ENCODE peak calls at places on chromosomes 5 and 9, in seven cellular contexts. Q, X, M, T, C, R and G are unnamed samples.

GRCh38 chr5:94908889-94909480 is 290.5 kb downstream of the SLF1 start:
- DNase-seq in Q (no peak), X (no peak), M (no peak), T (no peak), C (no peak), R (no peak), G (no peak)

GRCh38 chr9:19948021-19948420 is 159.2 kb upstream of the SLC24A2 start:
- DNase-seq in Q (no peak), X (no peak), M (no peak), T (no peak), C (no peak), R (no peak), G (no peak)

GRCh38 chr5:107985144-107985543 is 314.4 kb upstream of the EFNA5 start:
- DNase-seq in Q (no peak), X (peak), M (no peak), T (no peak), C (no peak), R (no peak), G (peak)

GRCh38 chr5:42621242-42621641 is 135.4 kb upstream of the CCDC152 start:
- DNase-seq in Q (no peak), X (no peak), M (no peak), T (no peak), C (no peak), R (no peak), G (no peak)

GRCh38 chr5:130316971-130317421 is 412.7 kb downstream of the CHSY3 start:
- DNase-seq in Q (no peak), X (no peak), M (no peak), T (no peak), C (no peak), R (no peak), G (no peak)

GRCh38 chr9:97986466-97986865 is 3.3 kb downstream of the ANP32B start:
- DNase-seq in Q (no peak), X (no peak), M (no peak), T (no peak), C (no peak), R (no peak), G (no peak)

GRCh38 chr5:111127453-111128195 is 35.5 kb downstream of the WDR36 start:
- DNase-seq in Q (no peak), X (no peak), M (no peak), T (peak), C (no peak), R (no peak), G (no peak)

GRCh38 chr5:168366124-168366523 is 74.7 kb downstream of the WWC1 start:
- DNase-seq in Q (no peak), X (no peak), M (no peak), T (no peak), C (no peak), R (no peak), G (no peak)

GRCh38 chr9:84343111-84343521 is 2.6 kb upstream of the SLC28A3 start:
- DNase-seq in Q (no peak), X (no peak), M (no peak), T (no peak), C (no peak), R (no peak), G (no peak)

GRCh38 chr9:69136185-69136584 is 37.9 kb upstream of the TJP2 start:
- DNase-seq in Q (no peak), X (no peak), M (no peak), T (no peak), C (no peak), R (no peak), G (no peak)

GRCh38 chr5:131745594-131746175 is 51.1 kb downstream of the FNIP1 start:
- DNase-seq in Q (no peak), X (no peak), M (no peak), T (no peak), C (no peak), R (no peak), G (no peak)

GRCh38 chr9:134991808-134992754 is 74.4 kb upstream of the FCN1 start:
- DNase-seq in Q (no peak), X (no peak), M (no peak), T (no peak), C (no peak), R (no peak), G (no peak)

GRCh38 chr9:125190371-125190801 is 783 bp upstream of the PPP6C start:
- DNase-seq in Q (no peak), X (no peak), M (no peak), T (no peak), C (no peak), R (no peak), G (peak)

GRCh38 chr5:96863114-96863513 is 13.2 kb upstream of the ERAP2 start:
- DNase-seq in Q (no peak), X (no peak), M (no peak), T (no peak), C (no peak), R (no peak), G (no peak)

GRCh38 chr5:33272288-33272687 is 168.5 kb upstream of the TARS1 start:
- DNase-seq in Q (no peak), X (no peak), M (no peak), T (no peak), C (no peak), R (no peak), G (no peak)

GRCh38 chr9:124214596-124215550 is 42.9 kb upstream of the NEK6 start:
- DNase-seq in Q (no peak), X (no peak), M (no peak), T (no peak), C (no peak), R (no peak), G (no peak)

GRCh38 chr9:13688223-13688989 is 408.9 kb upstream of the MPDZ start:
- DNase-seq in Q (no peak), X (no peak), M (peak), T (no peak), C (no peak), R (no peak), G (no peak)

GRCh38 chr9:133563286-133564213 is 29.0 kb downstream of the ADAMTSL2 start:
- DNase-seq in Q (peak), X (no peak), M (no peak), T (no peak), C (no peak), R (peak), G (no peak)

GRCh38 chr5:73454379-73455036 is 5.9 kb upstream of the FOXD1 start:
- DNase-seq in Q (no peak), X (peak), M (peak), T (peak), C (no peak), R (no peak), G (peak)

GRCh38 chr5:174789596-174789995 is 65.2 kb downstream of the MSX2 start:
- DNase-seq in Q (no peak), X (no peak), M (no peak), T (no peak), C (no peak), R (no peak), G (no peak)

GRCh38 chr5:167908596-167908995 is 382.8 kb upstream of the WWC1 start:
- DNase-seq in Q (no peak), X (no peak), M (no peak), T (no peak), C (no peak), R (no peak), G (no peak)

GRCh38 chr9:7212101-7212500 is 454.3 kb downstream of the KDM4C start:
- DNase-seq in Q (no peak), X (no peak), M (no peak), T (no peak), C (no peak), R (no peak), G (no peak)

GRCh38 chr9:37840560-37841194 is 40.1 kb downstream of the DCAF10 start:
- DNase-seq in Q (no peak), X (no peak), M (no peak), T (no peak), C (no peak), R (no peak), G (no peak)

GRCh38 chr5:167773902-167774301 is 517.5 kb upstream of the WWC1 start:
- DNase-seq in Q (no peak), X (no peak), M (no peak), T (no peak), C (no peak), R (no peak), G (no peak)

GRCh38 chr9:88953401-88954029 is 37.8 kb upstream of the S1PR3 start:
- DNase-seq in Q (no peak), X (no peak), M (no peak), T (no peak), C (no peak), R (no peak), G (no peak)

GRCh38 chr9:36317766-36318165 is 59.5 kb upstream of the GNE start:
- DNase-seq in Q (peak), X (no peak), M (no peak), T (no peak), C (no peak), R (peak), G (peak)

DNA sequence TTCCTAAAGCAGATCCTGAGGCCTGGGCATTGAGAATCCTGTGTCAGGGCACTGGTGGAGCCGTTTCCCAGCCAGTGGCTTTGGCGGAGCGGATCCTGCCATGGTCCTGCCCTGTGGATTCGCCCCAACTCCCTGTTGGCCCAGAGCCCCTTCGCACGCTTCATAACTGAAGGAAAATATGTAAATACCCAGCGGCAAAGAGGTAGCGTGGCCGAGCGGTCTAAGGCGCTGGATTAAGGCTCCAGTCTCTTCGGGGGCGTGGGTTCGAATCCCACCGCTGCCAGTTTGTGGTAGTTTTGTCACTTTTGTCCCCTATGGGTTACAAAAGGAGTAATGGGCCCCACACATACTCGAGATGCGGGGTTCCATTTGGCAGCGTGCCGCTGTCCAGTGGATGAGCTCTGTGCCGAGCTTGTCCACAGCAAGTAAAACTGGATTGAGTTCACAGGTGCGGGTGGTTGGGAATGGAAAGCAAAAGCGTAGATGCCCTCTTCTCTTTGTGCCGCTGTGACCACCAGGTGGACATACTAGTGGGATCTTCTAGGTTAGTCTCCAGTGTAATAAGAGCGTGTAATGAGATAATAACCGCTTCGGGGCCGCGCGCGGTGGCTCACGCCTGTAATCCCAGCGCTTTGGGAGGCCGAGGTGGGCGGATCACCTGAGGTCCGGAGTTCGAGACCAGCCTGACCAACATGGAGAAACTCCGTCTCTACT is 17.3 kb downstream of the TRIM7 start:
- DNase-seq in Q (no peak), X (peak), M (peak), T (peak), C (no peak), R (peak), G (peak)
- TF ChIP-seq CTCF in Q (no peak), X (no peak), M (no peak), T (peak), C (no peak), R (no peak), G (no peak)

DNA sequence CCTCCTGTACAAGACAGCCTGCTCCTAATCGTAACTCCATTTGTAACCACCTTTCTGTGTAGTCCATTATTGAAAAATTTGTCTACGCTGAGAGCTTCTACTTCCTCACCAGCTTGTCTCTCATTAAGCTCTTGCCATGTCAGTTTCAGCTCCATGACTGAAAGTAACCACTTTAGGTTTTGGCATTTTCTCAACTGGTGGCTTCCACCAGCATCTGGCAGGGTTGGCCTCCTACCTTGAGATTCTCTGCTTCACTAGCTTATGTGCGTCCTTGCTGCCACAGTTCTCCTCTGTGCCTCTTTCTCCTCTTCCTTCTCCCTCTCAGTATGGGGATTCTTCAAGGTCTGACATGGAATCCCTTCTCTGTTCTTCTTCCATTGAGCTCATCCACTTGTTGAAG is 31.8 kb downstream of the F2RL2 start:
- DNase-seq in Q (no peak), X (no peak), M (no peak), T (no peak), C (no peak), R (no peak), G (no peak)
- TF ChIP-seq CTCF in Q (no peak), X (no peak), M (no peak), T (no peak), C (no peak), R (no peak), G (no peak)

DNA sequence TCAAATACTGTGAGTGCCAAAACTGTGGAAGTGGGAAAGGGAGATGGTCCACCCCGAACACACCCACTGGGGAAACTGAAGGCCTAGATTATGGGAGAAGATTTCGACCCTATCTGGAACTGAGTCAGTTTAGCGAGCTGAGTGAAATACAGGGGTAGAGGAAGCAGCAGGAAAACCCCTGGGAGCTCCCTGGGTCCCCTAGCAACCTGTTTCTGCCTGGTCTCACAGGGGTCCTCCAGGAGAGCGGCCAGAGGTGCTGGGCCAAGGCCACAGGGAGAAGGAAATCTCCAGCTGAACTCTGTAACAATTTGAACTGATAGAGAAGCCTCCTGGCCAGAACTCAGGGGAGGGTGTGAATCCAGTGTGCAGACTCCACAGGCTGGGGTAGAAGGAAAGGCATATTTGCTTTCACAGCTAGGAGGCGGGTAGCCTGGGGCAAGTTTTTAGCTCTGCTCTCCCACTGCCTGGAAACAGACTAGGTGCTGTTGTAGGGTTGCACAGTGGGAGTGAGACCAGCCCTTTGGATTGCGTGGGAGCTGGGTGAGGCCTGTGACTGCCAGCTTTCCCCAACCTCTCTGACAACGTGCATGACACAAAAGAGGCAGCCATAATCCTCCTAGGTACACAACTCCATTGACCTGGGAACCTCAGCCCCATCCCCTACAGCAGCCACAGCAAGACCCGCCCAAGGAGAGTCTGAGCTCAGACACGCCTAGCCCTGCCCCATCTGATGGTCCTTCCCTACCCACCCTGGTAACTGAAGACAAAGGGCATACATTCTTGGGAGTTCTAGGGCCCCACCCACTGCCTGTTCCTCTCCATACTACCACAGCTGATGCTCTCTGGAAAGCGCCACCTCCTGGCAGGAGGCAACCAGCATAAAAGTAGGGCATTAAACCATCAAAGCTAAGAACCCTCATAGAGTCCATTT is 78.8 kb upstream of the GPBP1 start:
- DNase-seq in Q (peak), X (no peak), M (peak), T (peak), C (no peak), R (no peak), G (peak)
- TF ChIP-seq CTCF in Q (peak), X (no peak), M (peak), T (peak), C (no peak), R (no peak), G (peak)

GRCh38 chr9:109905472-109905871 is 125.5 kb downstream of the PALM2AKAP2 start:
- DNase-seq in Q (no peak), X (no peak), M (no peak), T (no peak), C (no peak), R (no peak), G (no peak)
- TF ChIP-seq CTCF in Q (no peak), X (no peak), M (no peak), T (no peak), C (no peak), R (no peak), G (no peak)

DNA sequence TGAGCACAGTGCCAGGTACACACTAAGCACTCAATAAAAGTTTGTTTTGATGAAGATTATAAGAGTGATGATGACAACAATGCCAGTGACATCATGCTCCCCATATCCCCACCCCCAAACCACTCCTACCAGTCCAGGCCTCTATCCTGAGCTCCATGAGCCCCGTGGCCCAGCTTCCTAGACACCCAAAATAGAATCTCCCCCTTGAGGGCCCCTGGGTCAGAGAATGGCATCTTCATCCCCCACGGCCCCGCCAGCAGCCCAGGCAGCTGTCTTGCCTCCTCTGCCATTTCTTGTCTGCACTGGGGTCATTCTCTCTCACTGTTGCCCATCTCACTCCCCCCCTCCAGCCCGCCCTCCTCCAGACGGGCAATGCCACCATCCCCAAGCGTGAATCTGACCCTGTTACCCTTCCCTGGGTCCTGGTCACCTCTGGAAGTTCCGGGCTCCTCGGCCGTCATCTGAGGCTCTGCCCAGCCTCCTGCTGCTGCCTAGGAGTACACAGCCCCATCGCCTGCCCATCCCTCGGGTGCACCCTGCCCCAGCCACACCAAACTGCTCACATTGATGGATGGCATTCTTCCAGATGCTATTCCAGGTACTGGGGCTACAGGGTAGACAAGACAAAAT is 76.8 kb upstream of the LMX1B start:
- DNase-seq in Q (no peak), X (no peak), M (no peak), T (no peak), C (no peak), R (no peak), G (no peak)
- TF ChIP-seq CTCF in Q (no peak), X (no peak), M (no peak), T (no peak), C (no peak), R (no peak), G (no peak)

GRCh38 chr9:117375956-117376355 is 38.9 kb downstream of the ASTN2 start:
- DNase-seq in Q (no peak), X (no peak), M (no peak), T (no peak), C (no peak), R (no peak), G (no peak)
- TF ChIP-seq CTCF in Q (no peak), X (no peak), M (no peak), T (no peak), C (no peak), R (no peak), G (no peak)